ENCODE peak calls at places on chromosomes 13 and 19, in six cellular contexts. E, T, R, O, K and H are unnamed samples.

GRCh38 chr13:84574851-84575250 is 692.6 kb upstream of the SLITRK1 start:
- DNase-seq in E (no peak), K (no peak), T (peak), R (no peak), O (peak), H (no peak)

GRCh38 chr13:67462098-67462497 is 232.0 kb upstream of the PCDH9 start:
- DNase-seq in K (no peak), R (no peak), E (no peak), O (no peak), T (no peak), H (no peak)

GRCh38 chr19:33420821-33421220 is 47.3 kb downstream of the CEBPG start:
- DNase-seq in R (no peak), K (no peak), E (no peak), O (no peak), T (no peak), H (no peak)

GRCh38 chr13:33284916-33285315 is 639 bp downstream of the STARD13 start:
- DNase-seq in E (no peak), K (no peak), O (peak), R (no peak), T (no peak), H (no peak)

GRCh38 chr19:22026687-22027086 is 15.9 kb upstream of the ZNF208 start:
- DNase-seq in E (no peak), R (no peak), T (no peak), K (no peak), O (no peak), H (no peak)

GRCh38 chr19:40150170-40150569 is 41.1 kb upstream of the MAP3K10 start:
- DNase-seq in O (no peak), R (no peak), T (peak), E (no peak), K (no peak), H (no peak)

GRCh38 chr13:80498433-80498832 is 157.5 kb upstream of the SPRY2 start:
- DNase-seq in T (no peak), K (no peak), O (no peak), R (no peak), E (no peak), H (no peak)

GRCh38 chr13:98972627-98973026 is 5.2 kb downstream of the DOCK9 start:
- DNase-seq in E (no peak), R (peak), O (peak), K (no peak), T (no peak), H (no peak)

GRCh38 chr13:73355134-73355533 is 296.3 kb downstream of the KLF5 start:
- DNase-seq in K (no peak), T (no peak), O (no peak), R (no peak), E (no peak), H (no peak)

GRCh38 chr19:41646589-41647204 is 19.8 kb upstream of the CEACAM4 start:
- DNase-seq in R (no peak), E (no peak), K (peak), O (no peak), T (no peak), H (no peak)

GRCh38 chr13:60351816-60352215 is 45.2 kb upstream of the TDRD3 start:
- DNase-seq in K (no peak), E (no peak), R (no peak), T (no peak), O (no peak), H (no peak)

GRCh38 chr19:3284759-3285646 is 60.5 kb downstream of the CELF5 start:
- DNase-seq in E (peak), R (peak), T (no peak), O (peak), K (peak), H (peak)

GRCh38 chr19:51351266-51351990 is 9.5 kb upstream of the VSIG10L start:
- DNase-seq in T (no peak), R (no peak), E (no peak), O (no peak), K (no peak), H (no peak)

GRCh38 chr19:43731346-43731745 is 15.5 kb downstream of the IRGC start:
- DNase-seq in T (no peak), E (no peak), O (peak), K (no peak), R (no peak), H (no peak)

GRCh38 chr19:40716031-40716654 is 543 bp downstream of the COQ8B start:
- DNase-seq in K (no peak), T (no peak), R (peak), E (peak), O (no peak), H (peak)

GRCh38 chr19:14150041-14150769 is 13.8 kb upstream of the ASF1B start:
- DNase-seq in R (no peak), O (no peak), K (peak), T (no peak), E (no peak), H (no peak)

GRCh38 chr13:21079761-21080730 is 18.7 kb upstream of the LATS2 start:
- DNase-seq in O (peak), K (no peak), R (peak), T (peak), E (no peak), H (no peak)

GRCh38 chr13:61486496-61486895 is 70.8 kb upstream of the PCDH20 start:
- DNase-seq in K (no peak), R (no peak), T (no peak), O (no peak), E (no peak), H (no peak)

GRCh38 chr19:14333101-14333871 is 48.0 kb upstream of the ADGRE5 start:
- DNase-seq in K (peak), E (no peak), R (peak), T (no peak), O (peak), H (no peak)

GRCh38 chr19:39032164-39032918 is at the start of gene FBXO27:
- DNase-seq in T (no peak), R (peak), E (peak), O (no peak), K (peak), H (no peak)

GRCh38 chr19:32339988-32340874 is 5.2 kb upstream of the ZNF507 start:
- DNase-seq in R (peak), T (no peak), E (peak), O (peak), K (peak), H (peak)

GRCh38 chr13:31756346-31756745 is 17.0 kb downstream of the RXFP2 start:
- DNase-seq in E (no peak), O (peak), K (no peak), T (peak), R (no peak), H (no peak)

GRCh38 chr19:36547001-36547732 is 19.1 kb upstream of the ZNF260 start:
- DNase-seq in O (peak), K (no peak), R (no peak), T (no peak), E (no peak), H (no peak)

GRCh38 chr13:77001963-77002587 is 10.2 kb downstream of the CLN5 start:
- DNase-seq in E (no peak), R (no peak), K (no peak), T (no peak), O (no peak), H (no peak)

GRCh38 chr19:53577968-53578367 is 40.0 kb downstream of the ZNF331 start:
- DNase-seq in T (no peak), E (no peak), R (no peak), K (no peak), O (no peak), H (no peak)

GRCh38 chr13:97723655-97724054 is 229.8 kb upstream of the IPO5 start:
- DNase-seq in O (no peak), E (peak), K (no peak), R (no peak), T (no peak), H (no peak)

GRCh38 chr13:33057019-33057785 is 41.0 kb downstream of the KL start:
- DNase-seq in R (no peak), E (no peak), T (no peak), K (peak), O (peak), H (no peak)

GRCh38 chr19:13689050-13689449 is 75.3 kb upstream of the MRI1 start:
- DNase-seq in K (no peak), R (peak), O (no peak), E (no peak), T (no peak), H (no peak)

GRCh38 chr19:23099966-23100365 is 16.9 kb upstream of the ZNF730 start:
- DNase-seq in K (no peak), E (no peak), R (no peak), T (no peak), O (no peak), H (no peak)

GRCh38 chr13:50435011-50435410 is 408.5 kb downstream of the DLEU7 start:
- DNase-seq in O (no peak), R (no peak), T (no peak), E (no peak), K (no peak), H (no peak)

GRCh38 chr19:51272183-51272817 is 21.4 kb downstream of the SIGLECL1 start:
- DNase-seq in E (peak), T (no peak), R (no peak), O (no peak), K (no peak), H (no peak)

GRCh38 chr19:35313614-35314013 is 15.4 kb upstream of the CD22 start:
- DNase-seq in T (no peak), E (no peak), K (no peak), O (no peak), R (peak), H (no peak)

GRCh38 chr19:46115396-46116109 is 8.9 kb downstream of the IGFL3 start:
- DNase-seq in T (peak), O (peak), E (no peak), R (no peak), K (no peak), H (no peak)

GRCh38 chr13:108902557-108903155 is 273.2 kb downstream of the MYO16 start:
- DNase-seq in T (no peak), E (no peak), R (peak), O (no peak), K (no peak), H (no peak)

GRCh38 chr19:7137120-7137519 is 67.6 kb downstream of the ZNF557 start:
- DNase-seq in T (no peak), K (no peak), O (no peak), E (no peak), R (no peak), H (no peak)

GRCh38 chr19:18419699-18420460 is 682 bp downstream of the SSBP4 start:
- DNase-seq in K (no peak), E (peak), T (no peak), O (no peak), R (no peak), H (no peak)

GRCh38 chr13:60397693-60398437 is 845 bp downstream of the TDRD3 start:
- DNase-seq in O (peak), K (peak), R (peak), E (peak), T (peak), H (no peak)

GRCh38 chr19:23312515-23312914 is 62.3 kb upstream of the ZNF724 start:
- DNase-seq in O (no peak), E (no peak), R (no peak), K (no peak), T (no peak), H (no peak)

DNA sequence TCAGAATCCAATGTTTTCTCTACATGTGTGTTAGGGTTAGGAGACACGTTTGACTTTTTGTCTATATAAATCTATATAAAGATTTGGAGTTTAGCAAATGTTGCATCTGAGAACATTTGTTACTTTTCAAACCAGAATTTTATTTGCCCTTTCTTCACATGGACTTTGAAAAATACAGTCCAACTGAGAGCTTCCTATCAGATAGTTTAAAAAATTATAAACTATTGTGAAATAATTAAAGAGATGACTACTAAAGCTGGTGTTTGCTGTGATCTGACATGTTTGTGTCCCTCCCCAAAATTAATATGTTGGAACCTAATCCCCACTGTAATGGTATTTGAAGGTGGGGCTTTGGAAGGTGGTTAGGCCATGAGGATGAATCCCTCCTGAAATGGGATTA is 297.1 kb downstream of the ITGBL1 start:
- DNase-seq in T (no peak), R (no peak), O (no peak), K (no peak), E (no peak), H (no peak)
- TF ChIP-seq CTCF in T (no peak), R (no peak), O (no peak), K (no peak), E (no peak), H (no peak)

GRCh38 chr13:28376604-28377003 is 118.3 kb downstream of the FLT1 start:
- DNase-seq in E (no peak), R (no peak), T (no peak), O (no peak), K (no peak), H (no peak)
- TF ChIP-seq CTCF in E (no peak), R (no peak), T (no peak), O (no peak), K (no peak), H (no peak)

DNA sequence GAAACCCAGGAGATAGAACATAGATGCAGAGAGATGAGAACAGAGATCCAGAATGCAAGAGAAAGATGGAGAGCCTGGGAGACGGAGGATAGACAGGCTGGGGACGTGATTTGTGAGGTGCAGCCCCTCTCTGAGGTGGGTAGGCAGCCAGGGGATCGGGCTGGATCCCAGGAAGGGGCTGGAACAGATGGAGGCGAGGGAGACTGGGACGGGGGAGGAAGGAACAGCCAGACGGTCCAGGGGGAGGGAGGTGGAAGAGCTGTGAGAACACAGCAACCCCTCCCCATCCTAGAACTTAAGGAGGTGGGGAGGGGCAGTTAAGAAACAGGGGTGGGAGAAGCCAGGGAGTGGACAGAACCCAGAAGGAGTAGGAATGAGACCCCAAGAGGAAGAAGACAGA is 3.1 kb downstream of the SLC17A7 start:
- DNase-seq in E (no peak), K (no peak), O (no peak), T (no peak), R (no peak), H (no peak)
- TF ChIP-seq CTCF in E (no peak), K (no peak), O (no peak), T (no peak), R (no peak), H (no peak)

DNA sequence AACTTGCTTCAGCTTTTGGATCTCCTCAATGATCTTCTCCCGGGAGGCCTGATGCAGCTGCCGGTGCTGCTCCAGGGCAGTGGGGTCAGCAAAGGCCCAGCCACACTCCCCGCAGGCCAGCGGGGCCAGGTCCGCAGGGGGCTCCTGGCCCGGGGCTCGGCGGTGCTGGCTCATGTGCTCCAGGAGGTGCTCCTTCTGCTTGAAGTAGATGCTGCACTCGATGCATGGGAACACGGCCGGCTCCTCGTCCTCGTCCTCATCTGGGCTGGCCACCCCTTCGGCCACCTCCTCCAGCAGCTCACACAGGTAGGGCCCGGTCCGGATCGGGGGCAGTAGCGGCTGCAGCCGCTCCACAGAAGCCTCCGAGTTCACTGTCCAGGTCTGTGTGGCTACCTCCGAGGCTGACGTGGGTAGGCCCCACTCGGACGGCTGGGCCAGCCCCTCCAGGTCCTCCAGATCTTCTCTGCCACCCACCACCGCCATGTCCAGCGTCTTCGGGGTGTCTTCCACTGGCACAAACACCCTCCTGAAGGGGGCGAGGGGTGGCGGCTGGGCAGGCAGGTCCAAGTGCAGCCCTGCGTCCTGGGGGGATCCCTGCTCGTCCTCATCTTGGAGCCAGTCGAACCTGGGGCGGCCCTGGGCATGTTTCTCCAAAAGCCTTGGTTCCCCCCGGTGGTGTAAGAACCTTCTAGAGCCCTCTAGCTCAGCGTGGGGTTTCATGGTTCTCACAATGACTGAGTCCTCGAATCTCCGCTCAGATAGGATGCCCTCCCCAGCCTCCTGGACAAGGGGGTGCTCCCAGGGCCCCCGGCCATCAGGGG is 9.7 kb downstream of the WIZ start:
- DNase-seq in O (no peak), K (no peak), T (no peak), R (no peak), E (no peak), H (no peak)
- TF ChIP-seq CTCF in O (no peak), K (no peak), T (no peak), R (no peak), E (no peak), H (no peak)

GRCh38 chr19:1261863-1262686 is 7.1 kb upstream of the CIRBP start:
- DNase-seq in E (peak), T (no peak), K (no peak), O (peak), R (peak), H (no peak)
- TF ChIP-seq CTCF in E (no peak), T (no peak), K (no peak), O (no peak), R (no peak), H (no peak)

DNA sequence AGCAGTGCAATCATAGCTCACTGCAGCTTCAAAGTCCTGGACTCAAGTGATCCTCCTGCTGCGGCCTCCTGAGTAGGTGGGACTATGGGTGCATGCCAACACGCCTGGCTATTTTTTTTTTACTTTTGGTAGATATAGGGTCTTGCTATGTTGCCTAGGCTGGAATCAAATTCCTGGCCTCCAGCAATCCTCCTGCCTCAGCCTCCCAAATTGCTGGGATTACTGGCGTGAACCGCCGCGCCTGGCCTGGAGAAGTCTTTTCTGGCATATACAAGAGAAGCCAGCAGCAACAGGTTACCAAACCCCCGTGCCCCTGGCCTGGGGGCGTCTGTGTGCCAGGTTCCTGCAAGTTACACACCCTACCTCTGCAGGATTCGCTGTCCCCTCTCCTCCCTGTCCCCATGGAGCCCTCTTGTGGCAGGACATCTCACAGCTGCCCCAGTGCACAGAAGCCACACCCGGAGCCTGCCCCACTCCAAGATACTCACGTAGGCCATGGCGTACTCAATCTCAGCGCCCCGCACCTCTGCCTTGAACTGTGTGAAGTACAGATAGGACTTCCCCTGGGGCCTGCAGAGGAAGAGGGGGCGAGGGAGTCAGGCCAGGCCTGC is 9.9 kb downstream of the MYDGF start:
- DNase-seq in R (peak), K (peak), O (no peak), T (no peak), E (no peak), H (no peak)
- TF ChIP-seq CTCF in R (peak), K (no peak), O (peak), T (peak), E (no peak), H (no peak)

GRCh38 chr13:63124863-63125262 is 1709.2 kb upstream of the PCDH20 start:
- DNase-seq in E (no peak), R (no peak), T (no peak), K (no peak), O (peak), H (no peak)
- TF ChIP-seq CTCF in E (no peak), R (no peak), T (peak), K (peak), O (peak), H (no peak)

GRCh38 chr19:588093-588742 is 1.5 kb upstream of the HCN2 start:
- DNase-seq in T (no peak), O (peak), E (peak), R (peak), K (peak), H (no peak)
- TF ChIP-seq CTCF in T (peak), O (peak), E (peak), R (no peak), K (peak), H (no peak)

GRCh38 chr19:56332695-56333094 is 18.1 kb upstream of the ZSCAN5A start:
- DNase-seq in T (no peak), R (no peak), O (no peak), K (no peak), E (no peak), H (no peak)

DNA sequence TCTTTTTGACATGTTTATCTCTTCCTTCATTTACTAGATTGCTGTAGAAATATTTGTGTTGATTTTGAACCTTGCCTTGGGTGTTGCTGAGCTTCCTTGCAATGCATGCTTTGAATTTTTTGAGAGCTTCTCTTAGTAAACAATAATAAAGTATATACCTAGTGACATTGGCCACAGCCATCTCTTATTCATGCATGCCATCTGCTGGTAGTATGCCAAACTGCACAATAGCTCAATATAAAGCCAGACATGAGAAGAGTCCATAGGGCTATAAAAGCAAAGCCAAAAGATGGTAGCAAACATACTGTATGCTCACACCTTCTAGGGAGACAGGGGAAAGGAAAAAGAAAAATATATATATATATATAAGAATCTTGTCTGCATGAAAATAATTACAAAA is 18.9 kb upstream of the ZSCAN5A start:
- DNase-seq in R (peak), K (peak), E (no peak), T (peak), O (peak), H (no peak)
- TF ChIP-seq CTCF in R (peak), K (peak), E (peak), T (peak), O (peak), H (peak)